ENCODE peak calls at places on chromosomes 5 and 9, in four cellular contexts. One of them, this sample, is unnamed.

GRCh38 chr9:16653491-16654407 is 216.7 kb downstream of the BNC2 start:
- DNase-seq in cardiac muscle cell: peak; percentile 8
- DNase-seq in mammary epithelial cell: no peak
- DNase-seq in hepatocyte: peak; percentile 29
- DNase-seq in this sample: no peak

GRCh38 chr5:385321-385720 is 57.7 kb upstream of the EXOC3 start:
- DNase-seq in cardiac muscle cell: no peak
- DNase-seq in mammary epithelial cell: no peak
- DNase-seq in hepatocyte: no peak
- DNase-seq in this sample: no peak

GRCh38 chr9:133948138-133948537 is 44.0 kb downstream of the VAV2 start:
- DNase-seq in cardiac muscle cell: no peak
- DNase-seq in mammary epithelial cell: no peak
- DNase-seq in hepatocyte: no peak
- DNase-seq in this sample: no peak

GRCh38 chr5:142803428-142804111 is 33.4 kb downstream of the ARHGAP26 start:
- DNase-seq in cardiac muscle cell: no peak
- DNase-seq in mammary epithelial cell: no peak
- DNase-seq in hepatocyte: no peak
- DNase-seq in this sample: no peak

GRCh38 chr5:91207248-91207647 is 175.9 kb downstream of the ARRDC3 start:
- DNase-seq in cardiac muscle cell: no peak
- DNase-seq in mammary epithelial cell: no peak
- DNase-seq in hepatocyte: no peak
- DNase-seq in this sample: no peak

GRCh38 chr9:72006481-72006880 is 53.9 kb downstream of the C9orf57 start:
- DNase-seq in cardiac muscle cell: no peak
- DNase-seq in mammary epithelial cell: no peak
- DNase-seq in hepatocyte: no peak
- DNase-seq in this sample: no peak

GRCh38 chr5:170228756-170229459 is 3.9 kb upstream of the C5orf58 start:
- DNase-seq in cardiac muscle cell: no peak
- DNase-seq in mammary epithelial cell: no peak
- DNase-seq in hepatocyte: no peak
- DNase-seq in this sample: no peak

GRCh38 chr5:28766565-28767158 is 1728.3 kb upstream of the CDH9 start:
- DNase-seq in cardiac muscle cell: peak; percentile 67
- DNase-seq in mammary epithelial cell: peak; percentile 24
- DNase-seq in hepatocyte: peak; percentile 59
- DNase-seq in this sample: no peak

GRCh38 chr9:113233146-113233545 is 11.8 kb downstream of the SLC31A1 start:
- DNase-seq in cardiac muscle cell: no peak
- DNase-seq in mammary epithelial cell: no peak
- DNase-seq in hepatocyte: no peak
- DNase-seq in this sample: no peak

GRCh38 chr9:126219717-126220116 is 106.9 kb upstream of the MVB12B start:
- DNase-seq in cardiac muscle cell: no peak
- DNase-seq in mammary epithelial cell: no peak
- DNase-seq in hepatocyte: no peak
- DNase-seq in this sample: no peak

GRCh38 chr9:18703086-18703750 is 229.3 kb downstream of the ADAMTSL1 start:
- DNase-seq in cardiac muscle cell: peak; percentile 40
- DNase-seq in mammary epithelial cell: no peak
- DNase-seq in hepatocyte: no peak
- DNase-seq in this sample: no peak

GRCh38 chr9:40927851-40928802 is 200.4 kb downstream of the FOXD4L6 start:
- DNase-seq in cardiac muscle cell: no peak
- DNase-seq in mammary epithelial cell: no peak
- DNase-seq in hepatocyte: no peak
- DNase-seq in this sample: no peak

GRCh38 chr5:168434746-168435321 is 51.4 kb upstream of the RARS1 start:
- DNase-seq in cardiac muscle cell: no peak
- DNase-seq in mammary epithelial cell: no peak
- DNase-seq in hepatocyte: no peak
- DNase-seq in this sample: no peak

GRCh38 chr5:64298586-64298985 is 132.9 kb downstream of the RNF180 start:
- DNase-seq in cardiac muscle cell: no peak
- DNase-seq in mammary epithelial cell: no peak
- DNase-seq in hepatocyte: no peak
- DNase-seq in this sample: no peak

GRCh38 chr5:85132269-85132668 is 747.6 kb upstream of the EDIL3 start:
- DNase-seq in cardiac muscle cell: no peak
- DNase-seq in mammary epithelial cell: peak; percentile 4
- DNase-seq in hepatocyte: no peak
- DNase-seq in this sample: no peak

GRCh38 chr9:21782207-21782606 is 20.2 kb upstream of the MTAP start:
- DNase-seq in cardiac muscle cell: no peak
- DNase-seq in mammary epithelial cell: peak; percentile 73
- DNase-seq in hepatocyte: no peak
- DNase-seq in this sample: no peak

GRCh38 chr9:71783120-71783523 is 14.8 kb upstream of the CEMIP2 start:
- DNase-seq in cardiac muscle cell: no peak
- DNase-seq in mammary epithelial cell: peak; percentile 88
- DNase-seq in hepatocyte: peak; percentile 49
- DNase-seq in this sample: peak; percentile 93

GRCh38 chr5:157342822-157343402 is 77.0 kb downstream of the CYFIP2 start:
- DNase-seq in cardiac muscle cell: peak; percentile 30
- DNase-seq in mammary epithelial cell: peak; percentile 6
- DNase-seq in hepatocyte: peak; percentile 30
- DNase-seq in this sample: no peak

GRCh38 chr9:79809931-79810330 is 238.2 kb downstream of the TLE4 start:
- DNase-seq in cardiac muscle cell: no peak
- DNase-seq in mammary epithelial cell: peak; percentile 13
- DNase-seq in hepatocyte: no peak
- DNase-seq in this sample: no peak

GRCh38 chr9:138009456-138010273 is 132.1 kb downstream of the CACNA1B start:
- DNase-seq in cardiac muscle cell: no peak
- DNase-seq in mammary epithelial cell: no peak
- DNase-seq in hepatocyte: no peak
- DNase-seq in this sample: no peak

GRCh38 chr5:111252799-111253564 is 28.8 kb downstream of the CAMK4 start:
- DNase-seq in cardiac muscle cell: no peak
- DNase-seq in mammary epithelial cell: no peak
- DNase-seq in hepatocyte: no peak
- DNase-seq in this sample: no peak

GRCh38 chr5:112183103-112183634 is 235.9 kb downstream of the EPB41L4A start:
- DNase-seq in cardiac muscle cell: no peak
- DNase-seq in mammary epithelial cell: peak; percentile 89
- DNase-seq in hepatocyte: peak; percentile 11
- DNase-seq in this sample: no peak

GRCh38 chr9:113563856-113564514 is 100.5 kb downstream of the RGS3 start:
- DNase-seq in cardiac muscle cell: no peak
- DNase-seq in mammary epithelial cell: no peak
- DNase-seq in hepatocyte: no peak
- DNase-seq in this sample: no peak

GRCh38 chr5:172133359-172134029 is 54.5 kb downstream of the STK10 start:
- DNase-seq in cardiac muscle cell: no peak
- DNase-seq in mammary epithelial cell: peak; percentile 91
- DNase-seq in hepatocyte: no peak
- DNase-seq in this sample: peak; percentile 32

GRCh38 chr5:119179857-119180641 is 109.2 kb downstream of the DMXL1 start:
- DNase-seq in cardiac muscle cell: no peak
- DNase-seq in mammary epithelial cell: peak; percentile 11
- DNase-seq in hepatocyte: no peak
- DNase-seq in this sample: no peak

GRCh38 chr5:43279548-43280274 is 33.5 kb downstream of the HMGCS1 start:
- DNase-seq in cardiac muscle cell: no peak
- DNase-seq in mammary epithelial cell: no peak
- DNase-seq in hepatocyte: no peak
- DNase-seq in this sample: no peak

GRCh38 chr5:131285637-131286399 is 22.0 kb downstream of the CDC42SE2 start:
- DNase-seq in cardiac muscle cell: no peak
- DNase-seq in mammary epithelial cell: no peak
- DNase-seq in hepatocyte: no peak
- DNase-seq in this sample: no peak

GRCh38 chr5:42843675-42844292 is 32.1 kb upstream of the SELENOP start:
- DNase-seq in cardiac muscle cell: no peak
- DNase-seq in mammary epithelial cell: no peak
- DNase-seq in hepatocyte: no peak
- DNase-seq in this sample: no peak

GRCh38 chr9:93827545-93828330 is 127.4 kb downstream of the BARX1 start:
- DNase-seq in cardiac muscle cell: peak; percentile 68
- DNase-seq in mammary epithelial cell: peak; percentile 24
- DNase-seq in hepatocyte: peak; percentile 73
- DNase-seq in this sample: no peak

GRCh38 chr5:143217804-143218160 is 185.7 kb downstream of the NR3C1 start:
- DNase-seq in cardiac muscle cell: no peak
- DNase-seq in mammary epithelial cell: no peak
- DNase-seq in hepatocyte: no peak
- DNase-seq in this sample: no peak

GRCh38 chr9:123397975-123398374 is 42.0 kb downstream of the CRB2 start:
- DNase-seq in cardiac muscle cell: no peak
- DNase-seq in mammary epithelial cell: no peak
- DNase-seq in hepatocyte: no peak
- DNase-seq in this sample: no peak

GRCh38 chr9:123392802-123393201 is 36.8 kb downstream of the CRB2 start:
- DNase-seq in cardiac muscle cell: no peak
- DNase-seq in mammary epithelial cell: no peak
- DNase-seq in hepatocyte: no peak
- DNase-seq in this sample: no peak

GRCh38 chr9:123396007-123396511 is 40.1 kb downstream of the CRB2 start:
- DNase-seq in cardiac muscle cell: no peak
- DNase-seq in mammary epithelial cell: no peak
- DNase-seq in hepatocyte: no peak
- DNase-seq in this sample: no peak

GRCh38 chr9:123394291-123395235 is 38.6 kb downstream of the CRB2 start:
- DNase-seq in cardiac muscle cell: no peak
- DNase-seq in mammary epithelial cell: no peak
- DNase-seq in hepatocyte: no peak
- DNase-seq in this sample: no peak

DNA sequence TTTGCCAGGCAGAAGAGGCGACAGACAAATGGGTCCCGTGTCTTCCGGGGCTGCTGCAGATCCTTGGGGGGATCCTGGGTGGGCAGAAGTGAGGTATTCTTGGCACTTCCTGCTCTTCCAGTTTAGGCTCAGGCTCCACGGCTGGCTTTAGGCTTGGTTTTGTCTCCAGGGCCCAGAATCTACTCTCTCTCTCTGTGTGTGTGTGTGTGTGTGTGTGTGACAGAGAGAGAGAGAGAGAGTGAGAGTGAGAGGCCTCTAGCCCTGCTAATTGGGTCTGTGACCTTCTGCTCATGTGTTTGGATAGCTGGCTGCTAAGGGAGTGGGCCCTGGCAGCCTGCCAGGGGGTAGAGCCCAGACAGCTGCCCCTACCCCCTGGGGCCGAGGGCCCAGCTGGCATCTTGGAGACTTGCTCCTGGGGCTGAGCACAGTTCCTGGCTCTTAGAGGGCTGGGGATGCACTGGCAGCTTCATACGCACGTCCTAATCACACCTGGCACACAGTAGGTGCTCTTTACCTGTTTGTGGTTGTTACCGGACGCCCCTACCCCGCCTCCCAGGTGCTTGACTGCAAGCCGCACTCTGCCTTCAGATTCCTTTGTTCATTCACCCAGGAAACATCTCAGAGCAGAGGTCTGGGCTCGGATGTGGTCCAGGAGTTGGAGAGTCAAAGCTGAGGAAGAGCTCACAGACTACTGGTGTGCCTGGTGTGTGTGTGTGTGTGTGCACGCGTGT is 39.4 kb downstream of the CRB2 start:
- DNase-seq in cardiac muscle cell: no peak
- DNase-seq in mammary epithelial cell: no peak
- DNase-seq in hepatocyte: no peak
- DNase-seq in this sample: no peak
- H3K27ac ChIP-seq in cardiac muscle cell: no peak overlapping the region
- H3K27ac ChIP-seq in mammary epithelial cell: no peak overlapping the region
- H3K27ac ChIP-seq in hepatocyte: no peak overlapping the region
- H3K27ac ChIP-seq in this sample: no peak overlapping the region

GRCh38 chr5:36177154-36177553 is 25.2 kb downstream of the SKP2 start:
- DNase-seq in cardiac muscle cell: no peak
- DNase-seq in mammary epithelial cell: no peak
- DNase-seq in hepatocyte: no peak
- DNase-seq in this sample: no peak

GRCh38 chr5:36177715-36178556 is 26.0 kb downstream of the SKP2 start:
- DNase-seq in cardiac muscle cell: peak; percentile 52
- DNase-seq in mammary epithelial cell: peak; percentile 18
- DNase-seq in hepatocyte: peak; percentile 46
- DNase-seq in this sample: no peak

GRCh38 chr5:36181709-36182262 is 29.9 kb downstream of the SKP2 start:
- DNase-seq in cardiac muscle cell: no peak
- DNase-seq in mammary epithelial cell: no peak
- DNase-seq in hepatocyte: no peak
- DNase-seq in this sample: no peak

GRCh38 chr5:36179950-36180349 is 28.0 kb downstream of the SKP2 start:
- DNase-seq in cardiac muscle cell: no peak
- DNase-seq in mammary epithelial cell: no peak
- DNase-seq in hepatocyte: no peak
- DNase-seq in this sample: no peak

GRCh38 chr5:36180556-36181350 is 28.8 kb downstream of the SKP2 start:
- DNase-seq in cardiac muscle cell: no peak
- DNase-seq in mammary epithelial cell: no peak
- DNase-seq in hepatocyte: no peak
- DNase-seq in this sample: no peak
- H3K4me1 ChIP-seq in cardiac muscle cell: no peaks in the 10 kb centered on the region
- H3K4me1 ChIP-seq in mammary epithelial cell: no peaks in the 10 kb centered on the region
- H3K4me1 ChIP-seq in hepatocyte: no peaks in the 10 kb centered on the region
- H3K4me1 ChIP-seq in this sample: no peaks in the 10 kb centered on the region

GRCh38 chr9:136373300-136374182 is at the start of gene CARD9:
- DNase-seq in cardiac muscle cell: no peak
- DNase-seq in mammary epithelial cell: no peak
- DNase-seq in hepatocyte: no peak
- DNase-seq in this sample: no peak
- H3K4me3 ChIP-seq in cardiac muscle cell: no peak within 1 kb of the TSS
- H3K4me3 ChIP-seq in mammary epithelial cell: no peak within 1 kb of the TSS
- H3K4me3 ChIP-seq in hepatocyte: no peak within 1 kb of the TSS
- H3K4me3 ChIP-seq in this sample: no peak within 1 kb of the TSS

DNA sequence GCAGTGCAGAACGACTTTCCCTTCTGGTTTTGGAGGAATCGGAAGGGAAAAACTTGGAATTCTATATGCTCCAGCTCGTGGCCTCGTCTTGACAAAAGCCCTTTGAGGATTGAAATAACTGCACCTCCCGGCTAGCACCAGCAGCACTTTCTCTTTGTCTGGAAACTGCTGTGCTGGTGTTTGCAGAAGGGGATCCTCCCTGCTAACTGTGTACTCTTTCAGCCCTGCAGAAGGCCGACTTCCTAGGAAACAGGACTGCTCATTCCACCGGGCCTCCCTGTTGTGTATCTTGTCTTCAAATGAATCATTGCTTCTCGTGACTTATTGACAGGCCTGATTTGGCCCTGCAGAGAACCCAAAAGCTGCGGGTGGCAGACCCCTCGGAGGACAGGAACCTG is 23.6 kb downstream of the STC2 start:
- DNase-seq in cardiac muscle cell: no peak
- DNase-seq in mammary epithelial cell: no peak
- DNase-seq in hepatocyte: peak; percentile 41
- DNase-seq in this sample: no peak
- H3K27ac ChIP-seq in cardiac muscle cell: peak overlapping the region; percentile 72
- H3K27ac ChIP-seq in mammary epithelial cell: no peak overlapping the region
- H3K27ac ChIP-seq in hepatocyte: no peak overlapping the region
- H3K27ac ChIP-seq in this sample: no peak overlapping the region